ENCODE peak calls at places on chromosome 10, in seven cellular contexts. One of them, this sample, is unnamed.

GRCh38 chr10:34613491-34613890 is 201.6 kb downstream of the PARD3 start:
- DNase-seq in caudate nucleus: no peak
- DNase-seq in heart left ventricle: no peak
- DNase-seq in upper lobe of right lung: no peak
- DNase-seq in effector memory CD4-positive, alpha-beta T cell: no peak
- DNase-seq in suprapubic skin: no peak
- DNase-seq in cardiac muscle cell: no peak
- DNase-seq in this sample: no peak

GRCh38 chr10:11827006-11827405 is 3.9 kb downstream of the PROSER2 start:
- DNase-seq in effector memory CD4-positive, alpha-beta T cell: no peak
- DNase-seq in caudate nucleus: no peak
- DNase-seq in heart left ventricle: no peak
- DNase-seq in upper lobe of right lung: no peak
- DNase-seq in suprapubic skin: no peak
- DNase-seq in cardiac muscle cell: no peak
- DNase-seq in this sample: no peak

GRCh38 chr10:69845574-69846251 is 44.0 kb downstream of the COL13A1 start:
- DNase-seq in cardiac muscle cell: peak
- DNase-seq in effector memory CD4-positive, alpha-beta T cell: no peak
- DNase-seq in suprapubic skin: no peak
- DNase-seq in caudate nucleus: no peak
- DNase-seq in heart left ventricle: peak
- DNase-seq in upper lobe of right lung: no peak
- DNase-seq in this sample: peak

GRCh38 chr10:62527019-62527827 is 153.1 kb downstream of the ZNF365 start:
- DNase-seq in cardiac muscle cell: no peak
- DNase-seq in effector memory CD4-positive, alpha-beta T cell: no peak
- DNase-seq in caudate nucleus: no peak
- DNase-seq in upper lobe of right lung: no peak
- DNase-seq in heart left ventricle: no peak
- DNase-seq in suprapubic skin: no peak
- DNase-seq in this sample: peak

GRCh38 chr10:132575320-132576201 is 38.0 kb downstream of the INPP5A start:
- DNase-seq in cardiac muscle cell: no peak
- DNase-seq in caudate nucleus: no peak
- DNase-seq in suprapubic skin: no peak
- DNase-seq in heart left ventricle: no peak
- DNase-seq in effector memory CD4-positive, alpha-beta T cell: no peak
- DNase-seq in upper lobe of right lung: no peak
- DNase-seq in this sample: no peak

GRCh38 chr10:59829601-59830000 is 76.3 kb upstream of the MRLN start:
- DNase-seq in suprapubic skin: no peak
- DNase-seq in caudate nucleus: no peak
- DNase-seq in upper lobe of right lung: no peak
- DNase-seq in heart left ventricle: no peak
- DNase-seq in cardiac muscle cell: no peak
- DNase-seq in effector memory CD4-positive, alpha-beta T cell: no peak
- DNase-seq in this sample: no peak

GRCh38 chr10:110947061-110947595 is 27.7 kb downstream of the SHOC2 start:
- DNase-seq in cardiac muscle cell: no peak
- DNase-seq in effector memory CD4-positive, alpha-beta T cell: no peak
- DNase-seq in suprapubic skin: no peak
- DNase-seq in heart left ventricle: no peak
- DNase-seq in upper lobe of right lung: no peak
- DNase-seq in caudate nucleus: no peak
- DNase-seq in this sample: peak

GRCh38 chr10:94496646-94497045 is 48.9 kb upstream of the HELLS start:
- DNase-seq in heart left ventricle: no peak
- DNase-seq in cardiac muscle cell: no peak
- DNase-seq in effector memory CD4-positive, alpha-beta T cell: no peak
- DNase-seq in upper lobe of right lung: no peak
- DNase-seq in caudate nucleus: no peak
- DNase-seq in suprapubic skin: no peak
- DNase-seq in this sample: no peak

GRCh38 chr10:103716206-103717160 is 138.9 kb downstream of the SH3PXD2A start:
- DNase-seq in cardiac muscle cell: no peak
- DNase-seq in effector memory CD4-positive, alpha-beta T cell: no peak
- DNase-seq in caudate nucleus: peak
- DNase-seq in heart left ventricle: no peak
- DNase-seq in suprapubic skin: no peak
- DNase-seq in upper lobe of right lung: no peak
- DNase-seq in this sample: no peak

GRCh38 chr10:15344876-15345285 is 26.2 kb downstream of the FAM171A1 start:
- DNase-seq in suprapubic skin: no peak
- DNase-seq in cardiac muscle cell: no peak
- DNase-seq in caudate nucleus: no peak
- DNase-seq in heart left ventricle: no peak
- DNase-seq in upper lobe of right lung: no peak
- DNase-seq in effector memory CD4-positive, alpha-beta T cell: no peak
- DNase-seq in this sample: no peak

GRCh38 chr10:32149257-32149955 is 93.2 kb upstream of the KIF5B start:
- DNase-seq in heart left ventricle: peak
- DNase-seq in suprapubic skin: peak
- DNase-seq in upper lobe of right lung: no peak
- DNase-seq in caudate nucleus: no peak
- DNase-seq in effector memory CD4-positive, alpha-beta T cell: no peak
- DNase-seq in cardiac muscle cell: no peak
- DNase-seq in this sample: no peak

GRCh38 chr10:46312953-46313352 is 26.2 kb downstream of the ANTXRL start:
- DNase-seq in cardiac muscle cell: no peak
- DNase-seq in upper lobe of right lung: no peak
- DNase-seq in heart left ventricle: no peak
- DNase-seq in suprapubic skin: no peak
- DNase-seq in caudate nucleus: no peak
- DNase-seq in effector memory CD4-positive, alpha-beta T cell: no peak
- DNase-seq in this sample: no peak

GRCh38 chr10:11959966-11960365 is 82.6 kb downstream of the UPF2 start:
- DNase-seq in effector memory CD4-positive, alpha-beta T cell: no peak
- DNase-seq in heart left ventricle: no peak
- DNase-seq in upper lobe of right lung: no peak
- DNase-seq in suprapubic skin: no peak
- DNase-seq in caudate nucleus: no peak
- DNase-seq in cardiac muscle cell: no peak
- DNase-seq in this sample: no peak

GRCh38 chr10:132810807-132811700 is 25.1 kb upstream of the NKX6-2 start:
- DNase-seq in upper lobe of right lung: no peak
- DNase-seq in effector memory CD4-positive, alpha-beta T cell: no peak
- DNase-seq in cardiac muscle cell: no peak
- DNase-seq in heart left ventricle: no peak
- DNase-seq in suprapubic skin: no peak
- DNase-seq in caudate nucleus: no peak
- DNase-seq in this sample: peak

GRCh38 chr10:104680467-104681401 is 39.6 kb downstream of the SORCS3 start:
- DNase-seq in caudate nucleus: peak
- DNase-seq in upper lobe of right lung: peak
- DNase-seq in heart left ventricle: no peak
- DNase-seq in suprapubic skin: no peak
- DNase-seq in cardiac muscle cell: peak
- DNase-seq in effector memory CD4-positive, alpha-beta T cell: no peak
- DNase-seq in this sample: no peak

GRCh38 chr10:14345262-14345661 is 14.5 kb upstream of the FRMD4A start:
- DNase-seq in upper lobe of right lung: no peak
- DNase-seq in heart left ventricle: no peak
- DNase-seq in cardiac muscle cell: no peak
- DNase-seq in suprapubic skin: no peak
- DNase-seq in caudate nucleus: no peak
- DNase-seq in effector memory CD4-positive, alpha-beta T cell: no peak
- DNase-seq in this sample: no peak

GRCh38 chr10:19745672-19746071 is 70.6 kb upstream of the PLXDC2 start:
- DNase-seq in heart left ventricle: no peak
- DNase-seq in caudate nucleus: no peak
- DNase-seq in effector memory CD4-positive, alpha-beta T cell: no peak
- DNase-seq in cardiac muscle cell: no peak
- DNase-seq in suprapubic skin: no peak
- DNase-seq in upper lobe of right lung: no peak
- DNase-seq in this sample: no peak

DNA sequence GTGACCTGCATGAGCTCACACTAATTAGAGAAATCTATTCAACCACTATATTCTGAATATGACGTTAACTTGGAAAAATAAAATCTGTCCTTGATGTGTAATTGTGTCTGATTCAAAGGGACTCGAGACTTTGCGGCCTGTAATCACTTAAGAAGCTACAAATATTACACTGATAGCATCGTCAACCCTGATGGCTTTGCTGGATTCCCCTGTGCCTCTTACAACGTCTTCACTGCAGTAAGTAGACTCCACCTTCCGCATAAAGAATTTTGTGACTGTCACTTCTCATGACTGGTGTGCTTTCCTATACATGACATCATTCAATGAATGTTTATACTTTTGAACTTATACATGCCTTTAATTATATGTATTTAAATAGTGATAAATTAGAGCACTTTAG is 10.2 kb downstream of the PNLIP start:
- DNase-seq in upper lobe of right lung: no peak
- DNase-seq in heart left ventricle: no peak
- DNase-seq in suprapubic skin: no peak
- DNase-seq in caudate nucleus: no peak
- DNase-seq in effector memory CD4-positive, alpha-beta T cell: no peak
- DNase-seq in cardiac muscle cell: no peak
- DNase-seq in this sample: no peak
- H3K27ac ChIP-seq in upper lobe of right lung: no peak
- H3K27ac ChIP-seq in heart left ventricle: no peak
- H3K27ac ChIP-seq in suprapubic skin: no peak
- H3K27ac ChIP-seq in caudate nucleus: no peak
- H3K27ac ChIP-seq in effector memory CD4-positive, alpha-beta T cell: no peak
- H3K27ac ChIP-seq in cardiac muscle cell: no peak
- H3K27ac ChIP-seq in this sample: no peak

GRCh38 chr10:86390337-86391120 is 23.9 kb upstream of the GRID1 start:
- DNase-seq in effector memory CD4-positive, alpha-beta T cell: no peak
- DNase-seq in caudate nucleus: no peak
- DNase-seq in heart left ventricle: no peak
- DNase-seq in upper lobe of right lung: no peak
- DNase-seq in cardiac muscle cell: no peak
- DNase-seq in suprapubic skin: no peak
- DNase-seq in this sample: peak

GRCh38 chr10:86393401-86393800 is 26.8 kb upstream of the GRID1 start:
- DNase-seq in heart left ventricle: no peak
- DNase-seq in cardiac muscle cell: no peak
- DNase-seq in effector memory CD4-positive, alpha-beta T cell: no peak
- DNase-seq in suprapubic skin: no peak
- DNase-seq in caudate nucleus: no peak
- DNase-seq in upper lobe of right lung: no peak
- DNase-seq in this sample: no peak

GRCh38 chr10:86391236-86391840 is 24.7 kb upstream of the GRID1 start:
- DNase-seq in suprapubic skin: no peak
- DNase-seq in effector memory CD4-positive, alpha-beta T cell: no peak
- DNase-seq in cardiac muscle cell: no peak
- DNase-seq in caudate nucleus: no peak
- DNase-seq in upper lobe of right lung: no peak
- DNase-seq in heart left ventricle: no peak
- DNase-seq in this sample: no peak

GRCh38 chr10:86392723-86393094 is 26.1 kb upstream of the GRID1 start:
- DNase-seq in upper lobe of right lung: no peak
- DNase-seq in cardiac muscle cell: no peak
- DNase-seq in suprapubic skin: no peak
- DNase-seq in heart left ventricle: no peak
- DNase-seq in caudate nucleus: no peak
- DNase-seq in effector memory CD4-positive, alpha-beta T cell: no peak
- DNase-seq in this sample: no peak

DNA sequence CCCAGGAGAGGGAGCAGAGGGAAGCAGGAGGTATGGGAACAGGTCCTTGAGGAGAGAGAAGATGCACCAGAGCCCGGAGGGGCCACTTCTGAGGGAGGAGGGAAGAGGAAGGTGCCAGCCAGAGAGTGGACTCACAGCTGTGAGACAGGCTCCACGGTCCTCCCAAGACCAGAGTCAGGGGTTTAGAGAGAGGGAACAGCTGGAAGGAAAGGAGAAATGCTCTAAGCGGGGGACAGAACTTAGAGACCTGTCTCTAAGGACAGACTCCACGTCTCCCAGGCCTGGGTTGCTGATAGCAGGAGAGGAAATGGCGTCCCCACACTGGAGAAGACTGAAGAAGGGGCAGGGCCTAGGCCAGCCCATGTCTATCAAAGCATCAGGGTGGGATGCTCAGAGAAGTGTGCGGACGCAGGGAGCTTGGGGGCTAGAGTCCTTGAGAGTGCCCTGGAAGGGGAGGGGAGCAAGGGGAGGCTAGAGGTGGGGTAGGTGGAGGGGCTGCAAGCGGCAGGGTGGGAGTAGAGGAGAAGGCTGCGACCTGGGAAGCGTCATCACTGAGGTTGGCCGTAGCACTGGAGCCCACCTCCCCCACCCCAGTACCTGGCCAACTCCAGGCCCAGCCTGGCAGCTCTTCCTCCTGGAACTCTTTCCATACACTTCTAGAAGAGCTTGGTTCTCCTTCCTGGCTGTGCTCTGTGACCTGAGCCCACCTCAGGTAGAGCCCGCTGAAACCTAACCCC is 25.6 kb upstream of the GRID1 start:
- DNase-seq in upper lobe of right lung: no peak
- DNase-seq in heart left ventricle: no peak
- DNase-seq in effector memory CD4-positive, alpha-beta T cell: no peak
- DNase-seq in cardiac muscle cell: no peak
- DNase-seq in caudate nucleus: no peak
- DNase-seq in suprapubic skin: no peak
- DNase-seq in this sample: no peak
- H3K27ac ChIP-seq in upper lobe of right lung: no peak
- H3K27ac ChIP-seq in heart left ventricle: no peak
- H3K27ac ChIP-seq in effector memory CD4-positive, alpha-beta T cell: no peak
- H3K27ac ChIP-seq in cardiac muscle cell: no peak
- H3K27ac ChIP-seq in caudate nucleus: no peak
- H3K27ac ChIP-seq in suprapubic skin: no peak
- H3K27ac ChIP-seq in this sample: no peak

GRCh38 chr10:72772031-72772430 is 80.1 kb downstream of the MCU start:
- DNase-seq in effector memory CD4-positive, alpha-beta T cell: no peak
- DNase-seq in suprapubic skin: no peak
- DNase-seq in upper lobe of right lung: no peak
- DNase-seq in caudate nucleus: no peak
- DNase-seq in heart left ventricle: no peak
- DNase-seq in cardiac muscle cell: no peak
- DNase-seq in this sample: no peak
- H3K27ac ChIP-seq in effector memory CD4-positive, alpha-beta T cell: no peak
- H3K27ac ChIP-seq in suprapubic skin: no peak
- H3K27ac ChIP-seq in upper lobe of right lung: no peak
- H3K27ac ChIP-seq in caudate nucleus: no peak
- H3K27ac ChIP-seq in heart left ventricle: no peak
- H3K27ac ChIP-seq in cardiac muscle cell: no peak
- H3K27ac ChIP-seq in this sample: no peak

GRCh38 chr10:76543655-76544054 is 1094.0 kb downstream of the KCNMA1 start:
- DNase-seq in suprapubic skin: no peak
- DNase-seq in heart left ventricle: no peak
- DNase-seq in upper lobe of right lung: no peak
- DNase-seq in cardiac muscle cell: no peak
- DNase-seq in effector memory CD4-positive, alpha-beta T cell: no peak
- DNase-seq in caudate nucleus: no peak
- DNase-seq in this sample: no peak

GRCh38 chr10:76546411-76546810 is 1091.2 kb downstream of the KCNMA1 start:
- DNase-seq in heart left ventricle: no peak
- DNase-seq in upper lobe of right lung: no peak
- DNase-seq in cardiac muscle cell: no peak
- DNase-seq in caudate nucleus: no peak
- DNase-seq in suprapubic skin: no peak
- DNase-seq in effector memory CD4-positive, alpha-beta T cell: no peak
- DNase-seq in this sample: no peak

GRCh38 chr10:76547352-76547972 is 1090.1 kb downstream of the KCNMA1 start:
- DNase-seq in cardiac muscle cell: peak
- DNase-seq in caudate nucleus: peak
- DNase-seq in effector memory CD4-positive, alpha-beta T cell: no peak
- DNase-seq in upper lobe of right lung: peak
- DNase-seq in suprapubic skin: peak
- DNase-seq in heart left ventricle: peak
- DNase-seq in this sample: no peak

GRCh38 chr10:76540786-76541185 is 1096.8 kb downstream of the KCNMA1 start:
- DNase-seq in caudate nucleus: no peak
- DNase-seq in heart left ventricle: no peak
- DNase-seq in upper lobe of right lung: no peak
- DNase-seq in effector memory CD4-positive, alpha-beta T cell: no peak
- DNase-seq in suprapubic skin: no peak
- DNase-seq in cardiac muscle cell: no peak
- DNase-seq in this sample: no peak

GRCh38 chr10:76544789-76545188 is 1092.8 kb downstream of the KCNMA1 start:
- DNase-seq in heart left ventricle: no peak
- DNase-seq in cardiac muscle cell: no peak
- DNase-seq in suprapubic skin: no peak
- DNase-seq in effector memory CD4-positive, alpha-beta T cell: no peak
- DNase-seq in caudate nucleus: no peak
- DNase-seq in upper lobe of right lung: no peak
- DNase-seq in this sample: no peak
- H3K27ac ChIP-seq in heart left ventricle: no peak
- H3K27ac ChIP-seq in cardiac muscle cell: no peak
- H3K27ac ChIP-seq in suprapubic skin: no peak
- H3K27ac ChIP-seq in effector memory CD4-positive, alpha-beta T cell: no peak
- H3K27ac ChIP-seq in caudate nucleus: no peak
- H3K27ac ChIP-seq in upper lobe of right lung: no peak
- H3K27ac ChIP-seq in this sample: no peak